ENCODE peak calls at places on chromosomes 12 and 14, in five cellular contexts. O, T, Z, P and S are unnamed samples.

GRCh38 chr12:4270016-4270669 is 3.4 kb upstream of the CCND2 start:
- DNase-seq in O (no peak), T (no peak), Z (no peak), P (no peak), S (no peak)

GRCh38 chr14:39499514-39499913 is 67.3 kb upstream of the FBXO33 start:
- DNase-seq in O (no peak), T (no peak), Z (no peak), P (no peak), S (no peak)

GRCh38 chr12:123075092-123075491 is 75.8 kb downstream of the PITPNM2 start:
- DNase-seq in O (no peak), T (no peak), Z (no peak), P (no peak), S (no peak)

GRCh38 chr12:5650804-5651461 is 219.0 kb downstream of the NTF3 start:
- DNase-seq in O (no peak), T (no peak), Z (no peak), P (no peak), S (no peak)

GRCh38 chr14:100271247-100271939 is 32.4 kb downstream of the YY1 start:
- DNase-seq in O (no peak), T (peak; percentile 30), Z (no peak), P (no peak), S (peak; percentile 71)

GRCh38 chr12:28937196-28937595 is 211.9 kb upstream of the FAR2 start:
- DNase-seq in O (peak; percentile 92), T (no peak), Z (peak; percentile 38), P (no peak), S (no peak)

GRCh38 chr12:868722-869121 is 80.8 kb downstream of the RAD52 start:
- DNase-seq in O (no peak), T (no peak), Z (no peak), P (no peak), S (no peak)

GRCh38 chr12:99059824-99060526 is 414.9 kb downstream of the APAF1 start:
- DNase-seq in O (no peak), T (no peak), Z (peak; percentile 61), P (no peak), S (no peak)

GRCh38 chr14:40053396-40053795 is 621.2 kb upstream of the FBXO33 start:
- DNase-seq in O (no peak), T (no peak), Z (no peak), P (no peak), S (no peak)

GRCh38 chr12:115973066-115973465 is 304.4 kb downstream of the MED13L start:
- DNase-seq in O (peak; percentile 47), T (no peak), Z (no peak), P (no peak), S (no peak)

GRCh38 chr14:94944636-94945258 is 174.8 kb upstream of the GSC start:
- DNase-seq in O (no peak), T (no peak), Z (no peak), P (no peak), S (no peak)

GRCh38 chr12:117803013-117803412 is 165.8 kb downstream of the KSR2 start:
- DNase-seq in O (no peak), T (no peak), Z (no peak), P (no peak), S (peak; percentile 52)

GRCh38 chr12:99287136-99287535 is 360.4 kb upstream of the GARIN6 start:
- DNase-seq in O (no peak), T (no peak), Z (no peak), P (no peak), S (no peak)

GRCh38 chr12:186006-186625 is 27.8 kb downstream of the SLC6A12 start:
- DNase-seq in O (no peak), T (no peak), Z (no peak), P (no peak), S (no peak)

GRCh38 chr12:125720961-125721360 is 655.7 kb downstream of the AACS start:
- DNase-seq in O (no peak), T (no peak), Z (no peak), P (no peak), S (no peak)

GRCh38 chr12:51005671-51006070 is 20.5 kb downstream of the SLC11A2 start:
- DNase-seq in O (no peak), T (no peak), Z (no peak), P (no peak), S (no peak)

GRCh38 chr14:75417674-75418073 is 10.1 kb upstream of the JDP2 start:
- DNase-seq in O (peak; percentile 59), T (no peak), Z (peak; percentile 80), P (no peak), S (no peak)

GRCh38 chr12:93773122-93773871 is 96.1 kb downstream of the CRADD start:
- DNase-seq in O (peak; percentile 88), T (no peak), Z (no peak), P (no peak), S (no peak)

GRCh38 chr14:68308695-68309094 is 484.2 kb downstream of the ZFP36L1 start:
- DNase-seq in O (no peak), T (no peak), Z (no peak), P (no peak), S (no peak)

GRCh38 chr14:81352413-81352812 is 47.7 kb downstream of the STON2 start:
- DNase-seq in O (no peak), T (no peak), Z (no peak), P (no peak), S (no peak)

GRCh38 chr12:96495155-96495554 is 5.8 kb downstream of the CFAP54 start:
- DNase-seq in O (no peak), T (no peak), Z (no peak), P (no peak), S (no peak)

GRCh38 chr14:104265918-104266642 is 127.7 kb downstream of the KIF26A start:
- DNase-seq in O (no peak), T (no peak), Z (no peak), P (no peak), S (no peak)

GRCh38 chr14:76098916-76099675 is 52.6 kb upstream of the GPATCH2L start:
- DNase-seq in O (no peak), T (no peak), Z (no peak), P (no peak), S (no peak)

GRCh38 chr12:130418261-130418660 is 80.6 kb downstream of the PIWIL1 start:
- DNase-seq in O (no peak), T (no peak), Z (no peak), P (no peak), S (no peak)

GRCh38 chr14:61179776-61180398 is 101.3 kb downstream of the TMEM30B start:
- DNase-seq in O (no peak), T (no peak), Z (no peak), P (no peak), S (no peak)

GRCh38 chr12:110366474-110367208 is 36.9 kb downstream of the ANAPC7 start:
- DNase-seq in O (peak; percentile 50), T (no peak), Z (no peak), P (no peak), S (no peak)

GRCh38 chr12:86712425-86712843 is 456.2 kb upstream of the MGAT4C start:
- DNase-seq in O (peak; percentile 99), T (no peak), Z (peak; percentile 85), P (peak; percentile 42), S (no peak)

GRCh38 chr12:90028620-90029051 is 320.0 kb upstream of the ATP2B1 start:
- DNase-seq in O (peak; percentile 36), T (no peak), Z (no peak), P (no peak), S (no peak)

GRCh38 chr12:76346798-76347420 is 1.3 kb downstream of the BBS10 start:
- DNase-seq in O (peak; percentile 74), T (no peak), Z (peak; percentile 50), P (peak; percentile 38), S (no peak)